ENCODE peak calls at places on chromosomes 5 and 9, in five cellular contexts. One of them, this sample, is unnamed.

GRCh38 chr5:57442080-57442839 is 40.4 kb downstream of the ACTBL2 start:
- DNase-seq in HL-60: no peak
- DNase-seq in GM12892: no peak
- DNase-seq in GM12891: no peak
- DNase-seq in stomach: no peak
- DNase-seq in this sample: no peak

GRCh38 chr9:33964369-33964768 is 84.3 kb downstream of the UBAP2 start:
- DNase-seq in HL-60: no peak
- DNase-seq in GM12892: no peak
- DNase-seq in GM12891: no peak
- DNase-seq in stomach: no peak
- DNase-seq in this sample: no peak

GRCh38 chr9:21966140-21966851 is 27.9 kb downstream of the CDKN2A start:
- DNase-seq in HL-60: no peak
- DNase-seq in GM12892: no peak
- DNase-seq in GM12891: no peak
- DNase-seq in stomach: no peak
- DNase-seq in this sample: no peak

GRCh38 chr9:73152953-73153352 is 1.3 kb downstream of the ANXA1 start:
- DNase-seq in HL-60: peak; percentile 57
- DNase-seq in GM12892: no peak
- DNase-seq in GM12891: peak; percentile 3
- DNase-seq in stomach: no peak
- DNase-seq in this sample: no peak

GRCh38 chr5:137143244-137143605 is 355.9 kb downstream of the SPOCK1 start:
- DNase-seq in HL-60: no peak
- DNase-seq in GM12892: no peak
- DNase-seq in GM12891: no peak
- DNase-seq in stomach: no peak
- DNase-seq in this sample: no peak

GRCh38 chr5:135307143-135307903 is 91.7 kb downstream of the MACROH2A1 start:
- DNase-seq in HL-60: no peak
- DNase-seq in GM12892: no peak
- DNase-seq in GM12891: no peak
- DNase-seq in stomach: no peak
- DNase-seq in this sample: no peak

GRCh38 chr5:179679014-179679674 is 1.7 kb downstream of the CBY3 start:
- DNase-seq in HL-60: no peak
- DNase-seq in GM12892: no peak
- DNase-seq in GM12891: no peak
- DNase-seq in stomach: peak; percentile 80
- DNase-seq in this sample: no peak

GRCh38 chr9:72132052-72132451 is 17.2 kb upstream of the GDA start:
- DNase-seq in HL-60: no peak
- DNase-seq in GM12892: no peak
- DNase-seq in GM12891: no peak
- DNase-seq in stomach: no peak
- DNase-seq in this sample: no peak

GRCh38 chr5:133330956-133331355 is 279.1 kb downstream of the HSPA4 start:
- DNase-seq in HL-60: no peak
- DNase-seq in GM12892: no peak
- DNase-seq in GM12891: no peak
- DNase-seq in stomach: no peak
- DNase-seq in this sample: no peak

GRCh38 chr5:10695055-10695649 is 65.9 kb downstream of the DAP start:
- DNase-seq in HL-60: peak; percentile 69
- DNase-seq in GM12892: no peak
- DNase-seq in GM12891: no peak
- DNase-seq in stomach: peak; percentile 86
- DNase-seq in this sample: peak; percentile 52

GRCh38 chr9:123365287-123365880 is 9.4 kb downstream of the CRB2 start:
- DNase-seq in HL-60: no peak
- DNase-seq in GM12892: no peak
- DNase-seq in GM12891: no peak
- DNase-seq in stomach: no peak
- DNase-seq in this sample: no peak

GRCh38 chr5:78574731-78575161 is 73.8 kb downstream of the LHFPL2 start:
- DNase-seq in HL-60: no peak
- DNase-seq in GM12892: no peak
- DNase-seq in GM12891: no peak
- DNase-seq in stomach: no peak
- DNase-seq in this sample: no peak

GRCh38 chr9:114470121-114470520 is 35.2 kb downstream of the WHRN start:
- DNase-seq in HL-60: no peak
- DNase-seq in GM12892: no peak
- DNase-seq in GM12891: no peak
- DNase-seq in stomach: no peak
- DNase-seq in this sample: no peak

GRCh38 chr9:137367506-137368430 is 55.2 kb downstream of the EXD3 start:
- DNase-seq in HL-60: no peak
- DNase-seq in GM12892: no peak
- DNase-seq in GM12891: no peak
- DNase-seq in stomach: no peak
- DNase-seq in this sample: no peak

GRCh38 chr9:91944711-91945110 is 5.3 kb downstream of the ROR2 start:
- DNase-seq in HL-60: no peak
- DNase-seq in GM12892: no peak
- DNase-seq in GM12891: no peak
- DNase-seq in stomach: peak; percentile 1
- DNase-seq in this sample: no peak

GRCh38 chr9:98484218-98484617 is 224.5 kb downstream of the GABBR2 start:
- DNase-seq in HL-60: no peak
- DNase-seq in GM12892: no peak
- DNase-seq in GM12891: no peak
- DNase-seq in stomach: no peak
- DNase-seq in this sample: no peak

GRCh38 chr9:137476856-137477255 is 17.7 kb upstream of the NSMF start:
- DNase-seq in HL-60: no peak
- DNase-seq in GM12892: no peak
- DNase-seq in GM12891: no peak
- DNase-seq in stomach: no peak
- DNase-seq in this sample: no peak

GRCh38 chr9:90141723-90142122 is 500.9 kb downstream of the DIRAS2 start:
- DNase-seq in HL-60: no peak
- DNase-seq in GM12892: no peak
- DNase-seq in GM12891: no peak
- DNase-seq in stomach: no peak
- DNase-seq in this sample: no peak

GRCh38 chr5:111392181-111392580 is 120.2 kb downstream of the STARD4 start:
- DNase-seq in HL-60: no peak
- DNase-seq in GM12892: no peak
- DNase-seq in GM12891: no peak
- DNase-seq in stomach: no peak
- DNase-seq in this sample: no peak

GRCh38 chr5:178984145-178985072 is 10.7 kb downstream of the GRM6 start:
- DNase-seq in HL-60: no peak
- DNase-seq in GM12892: no peak
- DNase-seq in GM12891: no peak
- DNase-seq in stomach: no peak
- DNase-seq in this sample: no peak

GRCh38 chr5:163913548-163913947 is 408.1 kb downstream of the MAT2B start:
- DNase-seq in HL-60: no peak
- DNase-seq in GM12892: no peak
- DNase-seq in GM12891: no peak
- DNase-seq in stomach: no peak
- DNase-seq in this sample: no peak

GRCh38 chr5:66821626-66822429 is 225.6 kb downstream of the MAST4 start:
- DNase-seq in HL-60: no peak
- DNase-seq in GM12892: no peak
- DNase-seq in GM12891: no peak
- DNase-seq in stomach: no peak
- DNase-seq in this sample: no peak

GRCh38 chr5:32172908-32173393 is 1.2 kb downstream of the GOLPH3 start:
- DNase-seq in HL-60: no peak
- DNase-seq in GM12892: no peak
- DNase-seq in GM12891: no peak
- DNase-seq in stomach: no peak
- DNase-seq in this sample: no peak

GRCh38 chr9:6907772-6908381 is 150.1 kb downstream of the KDM4C start:
- DNase-seq in HL-60: no peak
- DNase-seq in GM12892: no peak
- DNase-seq in GM12891: no peak
- DNase-seq in stomach: no peak
- DNase-seq in this sample: no peak

GRCh38 chr9:72352911-72353388 is 12.1 kb downstream of the ZFAND5 start:
- DNase-seq in HL-60: no peak
- DNase-seq in GM12892: no peak
- DNase-seq in GM12891: no peak
- DNase-seq in stomach: no peak
- DNase-seq in this sample: no peak

GRCh38 chr9:91162311-91162710 is 199.4 kb downstream of the AUH start:
- DNase-seq in HL-60: no peak
- DNase-seq in GM12892: no peak
- DNase-seq in GM12891: no peak
- DNase-seq in stomach: no peak
- DNase-seq in this sample: no peak

GRCh38 chr9:133677126-133678010 is 41.2 kb downstream of the DBH start:
- DNase-seq in HL-60: no peak
- DNase-seq in GM12892: no peak
- DNase-seq in GM12891: no peak
- DNase-seq in stomach: no peak
- DNase-seq in this sample: no peak

GRCh38 chr5:95959051-95959963 is 2.3 kb downstream of the ELL2 start:
- DNase-seq in HL-60: no peak
- DNase-seq in GM12892: no peak
- DNase-seq in GM12891: no peak
- DNase-seq in stomach: no peak
- DNase-seq in this sample: no peak

GRCh38 chr5:110377411-110378392 is 348.8 kb downstream of the TMEM232 start:
- DNase-seq in HL-60: no peak
- DNase-seq in GM12892: no peak
- DNase-seq in GM12891: no peak
- DNase-seq in stomach: no peak
- DNase-seq in this sample: no peak

GRCh38 chr5:95281211-95281610 is 3.7 kb downstream of the MCTP1 start:
- DNase-seq in HL-60: no peak
- DNase-seq in GM12892: no peak
- DNase-seq in GM12891: no peak
- DNase-seq in stomach: no peak
- DNase-seq in this sample: no peak

GRCh38 chr5:176726746-176727527 is 79.7 kb downstream of the TSPAN17 start:
- DNase-seq in HL-60: no peak
- DNase-seq in GM12892: no peak
- DNase-seq in GM12891: no peak
- DNase-seq in stomach: no peak
- DNase-seq in this sample: no peak
- TF ChIP-seq POLR2AphosphoS5 in HL-60: no peak
- TF ChIP-seq POLR2AphosphoS5 in GM12892: no peak
- TF ChIP-seq POLR2AphosphoS5 in GM12891: no peak
- TF ChIP-seq POLR2AphosphoS5 in stomach: no peak
- TF ChIP-seq POLR2AphosphoS5 in this sample: no peak

DNA sequence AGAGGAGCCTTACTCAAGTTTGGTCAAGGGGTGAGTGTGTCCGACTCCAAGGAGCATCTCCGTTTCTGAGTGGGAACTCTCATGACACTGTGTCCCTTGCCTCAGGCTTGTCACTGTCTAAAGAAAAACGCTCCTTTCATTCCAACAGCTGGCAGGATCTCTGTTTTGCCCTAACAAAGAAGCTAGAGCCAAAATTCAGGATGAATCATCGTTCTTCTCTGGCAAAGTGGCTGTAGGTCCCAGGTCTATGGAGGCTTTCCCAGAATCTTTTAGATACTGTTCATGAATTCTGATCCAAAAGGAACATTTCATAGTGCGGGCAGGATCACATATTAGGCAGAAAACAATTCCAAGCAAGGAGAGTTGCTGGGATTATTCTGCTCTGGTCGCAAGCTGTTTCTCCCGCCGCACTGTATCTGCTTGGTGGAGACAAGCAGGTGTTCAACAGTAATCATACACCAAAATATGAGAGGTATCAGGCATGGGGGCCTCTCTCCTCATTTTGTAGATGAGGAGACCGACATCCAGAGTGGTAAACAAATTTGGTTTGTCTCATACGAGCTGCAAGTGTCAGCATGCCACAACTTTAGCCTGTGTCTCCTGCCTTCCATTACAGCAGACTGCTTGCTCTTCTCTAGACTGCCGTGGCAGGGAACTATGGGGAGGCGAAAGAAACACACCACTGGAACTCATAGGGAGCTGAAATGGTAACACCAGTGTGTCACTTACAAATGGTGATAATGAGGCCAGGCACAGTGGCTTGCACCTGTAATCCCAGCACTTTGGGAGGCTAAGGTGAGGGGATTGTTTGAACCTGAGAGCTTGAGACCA is 72.6 kb downstream of the ENTREP1 start:
- DNase-seq in HL-60: no peak
- DNase-seq in GM12892: no peak
- DNase-seq in GM12891: no peak
- DNase-seq in stomach: no peak
- DNase-seq in this sample: no peak
- TF ChIP-seq POLR2AphosphoS5 in HL-60: no peak
- TF ChIP-seq POLR2AphosphoS5 in GM12892: no peak
- TF ChIP-seq POLR2AphosphoS5 in GM12891: no peak
- TF ChIP-seq POLR2AphosphoS5 in stomach: no peak
- TF ChIP-seq POLR2AphosphoS5 in this sample: no peak

DNA sequence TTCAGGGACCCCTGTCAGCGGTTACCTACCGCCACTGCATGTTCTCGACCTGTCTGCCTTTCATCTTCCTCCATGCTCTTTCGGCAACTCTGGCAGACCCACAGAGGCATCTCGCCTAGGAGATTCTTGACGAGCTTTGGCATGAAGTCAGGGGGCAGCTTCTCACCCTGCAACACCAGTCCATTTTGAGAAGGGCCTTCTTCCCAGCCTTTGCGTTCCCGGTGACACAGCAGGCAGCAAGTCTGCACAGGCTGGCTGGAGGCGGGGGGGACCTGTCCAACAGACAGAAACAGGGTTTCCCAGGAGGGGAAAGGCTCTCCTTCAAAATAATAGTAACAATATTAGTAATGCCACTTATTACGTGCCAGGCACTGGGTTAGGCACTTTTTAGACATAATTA is 15.5 kb downstream of the FAM193B start:
- DNase-seq in HL-60: no peak
- DNase-seq in GM12892: no peak
- DNase-seq in GM12891: no peak
- DNase-seq in stomach: no peak
- DNase-seq in this sample: no peak
- TF ChIP-seq POLR2AphosphoS5 in HL-60: no peak
- TF ChIP-seq POLR2AphosphoS5 in GM12892: no peak
- TF ChIP-seq POLR2AphosphoS5 in GM12891: no peak
- TF ChIP-seq POLR2AphosphoS5 in stomach: no peak
- TF ChIP-seq POLR2AphosphoS5 in this sample: no peak

DNA sequence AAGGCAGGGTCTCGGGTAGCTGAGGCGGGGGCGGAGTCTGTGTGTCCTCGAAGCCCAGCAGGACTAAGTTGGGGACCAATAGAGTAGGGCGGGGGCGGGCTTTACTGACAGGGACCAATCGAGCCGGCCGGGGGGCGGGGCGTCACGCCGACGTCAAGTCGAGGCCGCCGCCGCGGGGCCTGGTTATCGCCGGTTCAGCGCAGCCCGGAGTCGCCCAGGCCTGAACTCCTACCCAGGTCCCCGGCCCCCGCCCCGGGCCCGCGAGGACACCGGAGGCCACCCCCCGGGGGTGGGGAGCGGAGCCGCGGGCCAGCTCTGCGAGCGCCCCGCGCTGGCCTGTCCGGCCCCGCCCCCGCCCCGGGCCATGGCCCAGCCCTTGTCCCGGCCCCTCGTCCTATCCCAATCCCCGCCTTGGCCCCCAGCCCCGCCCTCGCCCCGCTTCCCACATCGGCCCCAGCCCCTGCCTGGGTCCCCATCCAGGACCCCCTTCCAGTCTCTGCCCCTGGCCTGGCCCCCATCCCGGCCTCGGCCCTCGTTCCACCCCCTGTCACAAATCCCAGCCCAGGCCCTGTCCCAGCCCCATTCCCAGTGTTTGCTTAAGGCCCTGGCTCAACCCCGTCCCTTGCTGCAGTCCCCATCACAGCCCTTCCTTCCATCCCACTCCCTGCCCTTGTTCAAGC is at the start of gene TMEM8B:
- DNase-seq in HL-60: peak; percentile 87
- DNase-seq in GM12892: peak; percentile 97
- DNase-seq in GM12891: peak; percentile 92
- DNase-seq in stomach: peak; percentile 99
- DNase-seq in this sample: no peak
- TF ChIP-seq POLR2AphosphoS5 in HL-60: no peak
- TF ChIP-seq POLR2AphosphoS5 in GM12892: no peak
- TF ChIP-seq POLR2AphosphoS5 in GM12891: no peak
- TF ChIP-seq POLR2AphosphoS5 in stomach: peak; percentile 30
- TF ChIP-seq POLR2AphosphoS5 in this sample: peak; percentile 38